ENCODE peak calls at places on chromosomes 1 and 21, in seven cellular contexts. One of them, this sample, is unnamed.

GRCh38 chr1:235078480-235078803 is 50.2 kb downstream of the TOMM20 start:
- DNase-seq in GM12878: no peak
- DNase-seq in H1: no peak
- DNase-seq in SK-N-SH: no peak
- DNase-seq in HCT116: no peak
- DNase-seq in K562: no peak
- DNase-seq in HepG2: no peak
- DNase-seq in this sample: no peak

GRCh38 chr1:81679972-81680371 is 120.8 kb upstream of the ADGRL2 start:
- DNase-seq in GM12878: no peak
- DNase-seq in K562: no peak
- DNase-seq in H1: no peak
- DNase-seq in SK-N-SH: no peak
- DNase-seq in HepG2: peak; percentile 3
- DNase-seq in HCT116: no peak
- DNase-seq in this sample: no peak

GRCh38 chr1:32639489-32640075 is 10.8 kb downstream of the ZBTB8OS start:
- DNase-seq in SK-N-SH: no peak
- DNase-seq in HCT116: no peak
- DNase-seq in HepG2: no peak
- DNase-seq in H1: no peak
- DNase-seq in K562: no peak
- DNase-seq in GM12878: no peak
- DNase-seq in this sample: no peak

GRCh38 chr1:25675729-25676476 is 59.3 kb downstream of the MAN1C1 start:
- DNase-seq in SK-N-SH: no peak
- DNase-seq in HepG2: no peak
- DNase-seq in H1: no peak
- DNase-seq in K562: no peak
- DNase-seq in HCT116: no peak
- DNase-seq in GM12878: peak; percentile 93
- DNase-seq in this sample: no peak

GRCh38 chr1:14377386-14377785 is 221.1 kb upstream of the KAZN start:
- DNase-seq in H1: no peak
- DNase-seq in GM12878: no peak
- DNase-seq in SK-N-SH: no peak
- DNase-seq in HCT116: no peak
- DNase-seq in HepG2: no peak
- DNase-seq in K562: no peak
- DNase-seq in this sample: no peak

GRCh38 chr1:217095050-217095622 is 371.9 kb upstream of the ESRRG start:
- DNase-seq in HepG2: no peak
- DNase-seq in GM12878: no peak
- DNase-seq in K562: no peak
- DNase-seq in H1: no peak
- DNase-seq in SK-N-SH: no peak
- DNase-seq in HCT116: no peak
- DNase-seq in this sample: no peak

GRCh38 chr1:22224631-22225030 is 81.7 kb upstream of the WNT4 start:
- DNase-seq in HepG2: no peak
- DNase-seq in HCT116: no peak
- DNase-seq in H1: no peak
- DNase-seq in GM12878: no peak
- DNase-seq in K562: no peak
- DNase-seq in SK-N-SH: no peak
- DNase-seq in this sample: no peak

GRCh38 chr1:64766385-64766784 is 21.5 kb downstream of the RAVER2 start:
- DNase-seq in GM12878: no peak
- DNase-seq in K562: no peak
- DNase-seq in SK-N-SH: no peak
- DNase-seq in HCT116: no peak
- DNase-seq in HepG2: no peak
- DNase-seq in H1: no peak
- DNase-seq in this sample: no peak

GRCh38 chr1:152946651-152947256 is at the start of gene SPRR5:
- DNase-seq in GM12878: no peak
- DNase-seq in HCT116: no peak
- DNase-seq in SK-N-SH: no peak
- DNase-seq in HepG2: no peak
- DNase-seq in H1: no peak
- DNase-seq in K562: no peak
- DNase-seq in this sample: no peak

GRCh38 chr1:157047064-157047410 is 1.5 kb upstream of the ARHGEF11 start:
- DNase-seq in H1: no peak
- DNase-seq in HepG2: peak; percentile 64
- DNase-seq in GM12878: no peak
- DNase-seq in SK-N-SH: no peak
- DNase-seq in K562: peak; percentile 12
- DNase-seq in HCT116: no peak
- DNase-seq in this sample: peak; percentile 48

GRCh38 chr21:46626536-46627302 is 8.8 kb upstream of the PRMT2 start:
- DNase-seq in SK-N-SH: no peak
- DNase-seq in K562: no peak
- DNase-seq in GM12878: no peak
- DNase-seq in H1: no peak
- DNase-seq in HCT116: no peak
- DNase-seq in HepG2: peak; percentile 60
- DNase-seq in this sample: no peak

GRCh38 chr1:223780318-223780717 is 65.4 kb downstream of the TP53BP2 start:
- DNase-seq in SK-N-SH: no peak
- DNase-seq in K562: no peak
- DNase-seq in HepG2: no peak
- DNase-seq in HCT116: no peak
- DNase-seq in H1: no peak
- DNase-seq in GM12878: no peak
- DNase-seq in this sample: no peak

GRCh38 chr21:26112979-26113378 is 57.6 kb downstream of the APP start:
- DNase-seq in HCT116: no peak
- DNase-seq in K562: no peak
- DNase-seq in HepG2: no peak
- DNase-seq in SK-N-SH: no peak
- DNase-seq in H1: no peak
- DNase-seq in GM12878: no peak
- DNase-seq in this sample: no peak

GRCh38 chr1:107480548-107480947 is 339.7 kb downstream of the NTNG1 start:
- DNase-seq in H1: no peak
- DNase-seq in K562: no peak
- DNase-seq in SK-N-SH: peak; percentile 85
- DNase-seq in HepG2: no peak
- DNase-seq in HCT116: no peak
- DNase-seq in GM12878: no peak
- DNase-seq in this sample: no peak

DNA sequence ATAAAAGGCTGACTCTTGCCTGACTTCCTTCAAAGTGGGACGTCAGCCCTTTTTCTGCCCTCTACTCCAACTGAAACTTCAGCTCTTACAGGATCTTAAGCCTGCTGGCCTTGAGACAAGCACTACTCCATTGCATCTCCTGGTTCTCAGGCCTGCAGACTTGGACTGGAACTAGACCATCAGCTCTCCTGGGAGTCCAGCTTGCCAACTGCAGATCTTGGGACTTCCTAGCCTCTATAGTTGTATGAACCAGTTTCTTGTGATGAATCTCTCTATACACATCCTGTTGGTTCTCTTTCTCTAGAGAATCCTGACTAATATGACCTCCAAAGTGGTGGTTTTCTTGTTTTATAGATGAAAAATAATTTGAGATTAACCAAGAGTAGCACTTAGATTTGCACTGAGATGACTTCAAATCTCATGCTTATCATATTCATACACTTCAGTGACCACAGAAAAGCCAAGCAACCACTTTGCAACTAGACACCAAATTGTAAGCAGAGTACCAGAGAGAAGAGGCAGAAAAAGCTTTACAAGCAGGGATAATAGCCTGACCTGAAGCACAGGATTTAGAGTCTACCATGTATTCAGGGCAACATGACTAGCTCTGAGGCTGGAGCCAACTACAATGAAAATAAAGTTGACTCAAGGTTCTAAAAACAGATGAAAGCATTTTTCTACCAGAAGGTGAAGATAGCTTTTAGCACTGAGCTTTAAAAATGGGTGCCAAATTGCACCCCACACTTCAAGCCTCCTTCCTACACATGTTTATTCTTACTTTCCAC is 661.3 kb upstream of the USP24 start:
- DNase-seq in K562: no peak
- DNase-seq in SK-N-SH: no peak
- DNase-seq in H1: no peak
- DNase-seq in HCT116: no peak
- DNase-seq in HepG2: no peak
- DNase-seq in GM12878: no peak
- DNase-seq in this sample: no peak
- TF ChIP-seq JUND in K562: no peak
- TF ChIP-seq JUND in SK-N-SH: no peak
- TF ChIP-seq JUND in H1: no peak
- TF ChIP-seq JUND in HCT116: no peak
- TF ChIP-seq JUND in HepG2: no peak
- TF ChIP-seq JUND in GM12878: no peak
- TF ChIP-seq JUND in this sample: no peak

DNA sequence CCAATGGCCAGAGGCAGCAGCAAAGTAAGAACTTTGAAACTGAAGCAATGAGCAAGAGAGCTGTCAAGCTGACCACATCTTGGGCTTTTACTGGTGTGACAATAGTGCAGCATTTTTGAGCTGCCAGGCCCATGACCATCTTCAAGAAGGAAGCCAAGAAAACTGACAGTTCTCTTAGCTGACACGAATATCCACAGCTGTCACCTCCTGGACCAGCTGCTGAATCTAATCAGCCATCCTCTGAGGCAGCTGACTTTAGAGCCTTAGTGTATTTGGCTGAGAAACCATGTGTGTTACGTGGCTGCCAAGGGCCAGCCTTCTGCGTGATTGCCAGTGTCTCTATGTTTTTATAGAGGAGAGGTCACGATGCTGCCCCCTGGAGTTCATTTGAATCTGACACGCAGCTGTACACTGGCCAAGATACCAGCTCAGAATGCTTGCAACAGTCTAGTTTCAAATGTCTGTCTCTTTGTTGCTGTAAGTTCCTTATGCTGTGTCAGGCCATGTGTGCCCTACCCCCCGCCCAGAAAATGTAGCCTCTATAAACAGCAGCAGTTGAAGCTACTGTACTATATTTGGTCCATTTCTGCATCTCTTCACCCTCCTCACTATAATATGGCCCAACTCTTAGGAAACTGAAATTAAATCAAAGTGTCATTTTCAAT is 39.7 kb downstream of the PALMD start:
- DNase-seq in H1: peak; percentile 13
- DNase-seq in GM12878: peak; percentile 13
- DNase-seq in SK-N-SH: peak; percentile 44
- DNase-seq in HepG2: peak; percentile 53
- DNase-seq in HCT116: peak; percentile 57
- DNase-seq in K562: peak; percentile 79
- DNase-seq in this sample: no peak
- TF ChIP-seq JUND in H1: no peak
- TF ChIP-seq JUND in GM12878: no peak
- TF ChIP-seq JUND in SK-N-SH: no peak
- TF ChIP-seq JUND in HepG2: no peak
- TF ChIP-seq JUND in HCT116: no peak
- TF ChIP-seq JUND in K562: no peak
- TF ChIP-seq JUND in this sample: no peak

DNA sequence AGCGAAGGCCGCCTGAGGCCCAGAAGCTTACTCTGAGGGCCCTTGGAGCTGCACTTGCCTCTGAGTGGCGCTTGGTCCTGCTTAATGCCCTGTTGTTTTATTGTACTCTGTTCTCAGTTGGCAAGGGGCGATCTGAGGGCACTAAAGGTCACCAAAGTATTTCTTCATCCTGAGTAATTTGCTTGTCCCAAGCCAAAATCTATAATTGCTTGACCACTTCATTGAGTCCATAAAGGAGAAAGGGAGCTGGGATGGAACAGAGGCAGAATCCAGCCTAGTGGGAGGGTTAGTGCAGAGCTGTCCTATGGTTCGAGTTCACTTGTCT is 376 bp upstream of the NUAK2 start:
- DNase-seq in K562: no peak
- DNase-seq in H1: no peak
- DNase-seq in HCT116: no peak
- DNase-seq in HepG2: no peak
- DNase-seq in SK-N-SH: no peak
- DNase-seq in GM12878: no peak
- DNase-seq in this sample: no peak
- TF ChIP-seq JUND in K562: no peak
- TF ChIP-seq JUND in H1: no peak
- TF ChIP-seq JUND in HCT116: no peak
- TF ChIP-seq JUND in HepG2: no peak
- TF ChIP-seq JUND in SK-N-SH: no peak
- TF ChIP-seq JUND in GM12878: no peak
- TF ChIP-seq JUND in this sample: no peak

GRCh38 chr1:147334292-147334691 is 91.8 kb downstream of the CHD1L start:
- DNase-seq in H1: no peak
- DNase-seq in K562: peak; percentile 69
- DNase-seq in HCT116: no peak
- DNase-seq in SK-N-SH: no peak
- DNase-seq in HepG2: no peak
- DNase-seq in GM12878: no peak
- DNase-seq in this sample: no peak
- TF ChIP-seq JUND in H1: no peak
- TF ChIP-seq JUND in K562: no peak
- TF ChIP-seq JUND in HCT116: no peak
- TF ChIP-seq JUND in SK-N-SH: no peak
- TF ChIP-seq JUND in HepG2: no peak
- TF ChIP-seq JUND in GM12878: no peak
- TF ChIP-seq JUND in this sample: no peak

DNA sequence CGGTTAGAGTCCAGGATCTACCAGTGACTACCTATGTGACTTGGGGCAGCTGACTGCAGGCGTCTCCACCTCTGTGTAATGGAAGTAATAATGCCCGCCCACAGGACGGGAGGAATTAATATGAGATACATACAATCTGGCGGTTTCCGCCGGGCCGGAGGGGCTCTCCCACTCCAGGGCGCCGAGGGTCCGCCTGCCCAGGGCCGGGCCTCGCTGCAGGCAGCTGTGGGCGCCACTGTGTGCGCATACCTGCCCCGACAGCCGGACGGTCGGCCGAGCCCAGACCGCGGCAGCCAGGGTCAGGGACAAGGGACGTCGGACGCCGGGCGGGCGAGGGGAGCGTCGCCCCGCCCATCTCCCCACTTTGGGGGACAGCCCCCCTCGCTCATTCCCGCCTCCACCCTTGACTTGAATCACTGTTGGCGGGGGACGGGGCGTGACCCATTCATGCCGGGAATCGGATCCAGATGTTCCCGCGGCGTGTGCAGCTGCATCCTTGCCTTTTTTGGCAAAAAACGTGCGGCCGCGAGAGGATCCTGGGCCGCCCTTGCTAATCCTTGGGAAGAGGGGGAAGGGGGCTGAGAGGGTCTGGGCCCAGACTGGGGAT is 6.1 kb upstream of the SF3A3 start:
- DNase-seq in HepG2: no peak
- DNase-seq in GM12878: no peak
- DNase-seq in HCT116: no peak
- DNase-seq in K562: no peak
- DNase-seq in SK-N-SH: peak; percentile 86
- DNase-seq in H1: peak; percentile 87
- DNase-seq in this sample: no peak
- TF ChIP-seq JUND in HepG2: no peak
- TF ChIP-seq JUND in GM12878: no peak
- TF ChIP-seq JUND in HCT116: no peak
- TF ChIP-seq JUND in K562: no peak
- TF ChIP-seq JUND in SK-N-SH: no peak
- TF ChIP-seq JUND in H1: no peak
- TF ChIP-seq JUND in this sample: no peak

GRCh38 chr1:203252678-203253077 is 23.2 kb upstream of the CHIT1 start:
- DNase-seq in HepG2: no peak
- DNase-seq in SK-N-SH: no peak
- DNase-seq in H1: no peak
- DNase-seq in GM12878: no peak
- DNase-seq in K562: no peak
- DNase-seq in HCT116: no peak
- DNase-seq in this sample: no peak
- TF ChIP-seq JUND in HepG2: no peak
- TF ChIP-seq JUND in SK-N-SH: no peak
- TF ChIP-seq JUND in H1: no peak
- TF ChIP-seq JUND in GM12878: no peak
- TF ChIP-seq JUND in K562: no peak
- TF ChIP-seq JUND in HCT116: no peak
- TF ChIP-seq JUND in this sample: no peak